ENCODE peak calls at places on chromosomes 5 and 9, in six cellular contexts. O, I, W, P, D and L are unnamed samples.

GRCh38 chr5:157233515-157233914 is 32.4 kb upstream of the CYFIP2 start:
- DNase-seq in D (no peak), I (no peak), P (no peak), W (no peak), O (no peak), L (no peak)

GRCh38 chr5:73280821-73281746 is 108.1 kb downstream of the TMEM174 start:
- DNase-seq in D (no peak), I (no peak), P (no peak), O (no peak), W (peak; percentile 60), L (peak; percentile 80)

GRCh38 chr5:58886315-58887207 is 303.7 kb downstream of the RAB3C start:
- DNase-seq in I (peak; percentile 50), P (peak; percentile 83), O (peak; percentile 23), D (peak; percentile 59), W (peak; percentile 54), L (no peak)

GRCh38 chr9:133247632-133248031 is 27.4 kb downstream of the ABO start:
- DNase-seq in D (no peak), W (no peak), P (no peak), I (no peak), O (no peak), L (no peak)

GRCh38 chr9:114117996-114118830 is 19.1 kb upstream of the KIF12 start:
- DNase-seq in O (no peak), D (no peak), W (peak; percentile 14), I (no peak), P (peak; percentile 33), L (no peak)

GRCh38 chr5:125085797-125086505 is 339.5 kb upstream of the ZNF608 start:
- DNase-seq in I (no peak), O (no peak), P (no peak), W (no peak), D (no peak), L (no peak)

GRCh38 chr9:133008824-133009223 is 22.0 kb upstream of the GTF3C5 start:
- DNase-seq in P (no peak), D (no peak), O (no peak), W (no peak), I (no peak), L (no peak)

GRCh38 chr5:109877670-109878045 is 187.9 kb downstream of the MAN2A1 start:
- DNase-seq in D (no peak), I (no peak), O (no peak), P (no peak), W (peak; percentile 55), L (no peak)

GRCh38 chr5:126120939-126121338 is 302.3 kb upstream of the GRAMD2B start:
- DNase-seq in I (no peak), D (no peak), P (no peak), W (no peak), O (no peak), L (no peak)

GRCh38 chr9:95815961-95816360 is 59.5 kb upstream of the ERCC6L2 start:
- DNase-seq in D (no peak), O (no peak), I (no peak), W (no peak), P (no peak), L (no peak)

GRCh38 chr9:20321683-20322082 is 300.6 kb downstream of the MLLT3 start:
- DNase-seq in I (no peak), D (no peak), O (no peak), W (peak; percentile 1), P (peak; percentile 69), L (no peak)

GRCh38 chr5:112822456-112822855 is 38.6 kb upstream of the SRP19 start:
- DNase-seq in P (no peak), W (no peak), I (no peak), O (no peak), D (no peak), L (no peak)

GRCh38 chr5:6370580-6370979 is 7.8 kb downstream of the MED10 start:
- DNase-seq in D (no peak), O (no peak), I (no peak), P (no peak), W (no peak), L (no peak)

GRCh38 chr5:158054073-158054387 is 195.1 kb upstream of the CLINT1 start:
- DNase-seq in W (no peak), I (no peak), P (no peak), D (no peak), O (no peak), L (no peak)

GRCh38 chr5:59813761-59814562 is 79.6 kb downstream of the PDE4D start:
- DNase-seq in W (peak; percentile 58), I (no peak), D (peak; percentile 29), O (peak; percentile 49), P (no peak), L (no peak)

GRCh38 chr5:147223343-147223742 is 11.5 kb upstream of the STK32A start:
- DNase-seq in O (no peak), D (no peak), I (no peak), P (no peak), W (peak; percentile 16), L (no peak)

GRCh38 chr5:82561786-82562185 is 283.6 kb upstream of the RPS23 start:
- DNase-seq in O (no peak), D (no peak), I (no peak), W (no peak), P (no peak), L (no peak)

GRCh38 chr9:121744002-121744686 is 92.7 kb downstream of the DAB2IP start:
- DNase-seq in W (peak; percentile 47), O (peak; percentile 13), I (peak; percentile 75), D (no peak), P (no peak), L (no peak)

GRCh38 chr5:6475626-6476312 is 27.1 kb downstream of the UBE2QL1 start:
- DNase-seq in W (no peak), O (no peak), I (no peak), P (no peak), D (no peak), L (no peak)

GRCh38 chr5:7849531-7850240 is 1.2 kb downstream of the CFAP90 start:
- DNase-seq in W (peak; percentile 6), P (no peak), D (no peak), O (no peak), I (peak; percentile 32), L (no peak)

GRCh38 chr5:129046151-129046550 is 48.4 kb upstream of the ISOC1 start:
- DNase-seq in O (no peak), D (no peak), W (no peak), I (no peak), P (no peak), L (no peak)

GRCh38 chr5:109866051-109866450 is 176.3 kb downstream of the MAN2A1 start:
- DNase-seq in W (peak; percentile 80), I (no peak), D (no peak), O (no peak), P (no peak), L (no peak)

GRCh38 chr9:85246566-85246965 is 495.2 kb downstream of the AGTPBP1 start:
- DNase-seq in D (no peak), W (no peak), O (no peak), P (no peak), I (no peak), L (no peak)

GRCh38 chr5:1324301-1324700 is 20.6 kb downstream of the CLPTM1L start:
- DNase-seq in D (no peak), P (no peak), O (no peak), I (peak; percentile 17), W (no peak), L (no peak)

GRCh38 chr5:157820593-157821252 is 38.2 kb downstream of the CLINT1 start:
- DNase-seq in D (no peak), O (no peak), W (peak; percentile 26), P (no peak), I (no peak), L (no peak)

GRCh38 chr9:114677418-114677817 is 4.6 kb downstream of the TEX48 start:
- DNase-seq in I (no peak), D (no peak), W (peak; percentile 98), O (peak; percentile 53), P (no peak), L (peak; percentile 15)

GRCh38 chr5:133383580-133383939 is 228.8 kb downstream of the FSTL4 start:
- DNase-seq in W (no peak), P (no peak), I (no peak), D (no peak), O (no peak), L (no peak)

GRCh38 chr9:34863426-34863825 is 94.7 kb upstream of the PHF24 start:
- DNase-seq in W (no peak), D (no peak), I (no peak), P (no peak), O (no peak), L (no peak)

GRCh38 chr9:131459056-131459455 is 43.7 kb upstream of the POMT1 start:
- DNase-seq in O (no peak), D (no peak), W (no peak), I (no peak), P (peak; percentile 51), L (no peak)

GRCh38 chr5:142059304-142059940 is 46.6 kb upstream of the GNPDA1 start:
- DNase-seq in W (peak; percentile 29), O (peak; percentile 10), D (no peak), P (no peak), I (no peak), L (no peak)

GRCh38 chr5:16690243-16690839 is 73.5 kb upstream of the RETREG1 start:
- DNase-seq in P (no peak), W (peak; percentile 22), D (peak; percentile 17), O (no peak), I (no peak), L (no peak)

GRCh38 chr5:133704411-133704810 is 92.1 kb upstream of the FSTL4 start:
- DNase-seq in W (no peak), P (no peak), O (no peak), D (no peak), I (no peak), L (no peak)

GRCh38 chr5:8913522-8913921 is 632.4 kb downstream of the SEMA5A start:
- DNase-seq in D (no peak), O (no peak), W (no peak), P (no peak), I (no peak), L (no peak)

GRCh38 chr9:129648764-129649115 is 6.8 kb upstream of the ASB6 start:
- DNase-seq in O (no peak), D (no peak), I (no peak), P (no peak), W (no peak), L (no peak)

GRCh38 chr9:106897223-106897622 is 34.3 kb downstream of the ZNF462 start:
- DNase-seq in D (no peak), O (no peak), W (peak; percentile 59), P (no peak), I (no peak), L (no peak)

GRCh38 chr5:135294793-135295192 is 104.2 kb downstream of the MACROH2A1 start:
- DNase-seq in D (no peak), W (no peak), I (no peak), O (no peak), P (no peak), L (no peak)

GRCh38 chr9:137278913-137279711 is 1.6 kb downstream of the TOR4A start:
- DNase-seq in P (no peak), O (no peak), D (no peak), W (no peak), I (peak; percentile 29), L (no peak)

GRCh38 chr5:151454166-151454565 is 6.8 kb downstream of the SLC36A1 start:
- DNase-seq in D (no peak), W (no peak), O (no peak), P (no peak), I (peak; percentile 54), L (no peak)